ENCODE peak calls at places on chromosomes 13 and 19, in six cellular contexts. E is suprapubic skin, S is adrenal gland, M is lung, C is fibroblast of the aortic adventitia, V is AG10803. L is an unnamed sample.

GRCh38 chr19:7072541-7072940 is 3.0 kb downstream of the ZNF557 start:
- DNase-seq in E (no peak), S (no peak), M (no peak), C (no peak), V (no peak), L (no peak)

GRCh38 chr19:19113040-19113541 is 25.2 kb downstream of the TMEM161A start:
- DNase-seq in E (no peak), S (no peak), M (no peak), C (peak), V (no peak), L (no peak)

GRCh38 chr13:108267338-108267737 is 2.2 kb upstream of the TNFSF13B start:
- DNase-seq in E (no peak), S (no peak), M (no peak), C (no peak), V (no peak), L (no peak)

GRCh38 chr13:113216165-113217056 is 7.0 kb downstream of the CUL4A start:
- DNase-seq in E (no peak), S (peak), M (peak), C (peak), V (peak), L (no peak)

GRCh38 chr13:42047561-42048322 is 706 bp upstream of the DGKH start:
- DNase-seq in E (no peak), S (peak), M (no peak), C (peak), V (peak), L (no peak)

GRCh38 chr19:1944088-1944915 is 3.3 kb downstream of the CSNK1G2 start:
- DNase-seq in E (no peak), S (no peak), M (no peak), C (no peak), V (no peak), L (no peak)

GRCh38 chr19:19817357-19817756 is 4.2 kb downstream of the ZNF506 start:
- DNase-seq in E (no peak), S (no peak), M (no peak), C (no peak), V (no peak), L (no peak)

GRCh38 chr13:100767192-100767591 is 92.6 kb upstream of the TMTC4 start:
- DNase-seq in E (no peak), S (no peak), M (no peak), C (no peak), V (no peak), L (no peak)

GRCh38 chr19:41795031-41795461 is 1.3 kb upstream of the CEACAM3 start:
- DNase-seq in E (no peak), S (no peak), M (peak), C (peak), V (peak), L (no peak)

GRCh38 chr19:13821292-13821691 is 26.0 kb downstream of the ZSWIM4 start:
- DNase-seq in E (no peak), S (no peak), M (no peak), C (no peak), V (no peak), L (no peak)

GRCh38 chr19:41785653-41786052 is 10.7 kb upstream of the CEACAM3 start:
- DNase-seq in E (no peak), S (no peak), M (peak), C (peak), V (peak), L (peak)

GRCh38 chr13:33080962-33081655 is 64.9 kb downstream of the KL start:
- DNase-seq in E (no peak), S (no peak), M (no peak), C (peak), V (no peak), L (no peak)

GRCh38 chr19:4057913-4058695 is 8.6 kb downstream of the ZBTB7A start:
- DNase-seq in E (peak), S (peak), M (peak), C (peak), V (peak), L (peak)

GRCh38 chr13:111036665-111037064 is 78.4 kb upstream of the ARHGEF7 start:
- DNase-seq in E (no peak), S (no peak), M (no peak), C (no peak), V (no peak), L (no peak)

GRCh38 chr13:32976046-32976781 is 40.0 kb upstream of the KL start:
- DNase-seq in E (no peak), S (no peak), M (no peak), C (no peak), V (no peak), L (no peak)

GRCh38 chr19:10420444-10421239 is at the start of gene PDE4A:
- DNase-seq in E (no peak), S (no peak), M (no peak), C (no peak), V (no peak), L (no peak)

GRCh38 chr13:62387642-62388041 is 972.0 kb upstream of the PCDH20 start:
- DNase-seq in E (no peak), S (no peak), M (no peak), C (no peak), V (no peak), L (no peak)
- TF ChIP-seq CTCF in E (no peak), S (no peak), M (no peak), C (no peak), V (no peak), L (no peak)

DNA sequence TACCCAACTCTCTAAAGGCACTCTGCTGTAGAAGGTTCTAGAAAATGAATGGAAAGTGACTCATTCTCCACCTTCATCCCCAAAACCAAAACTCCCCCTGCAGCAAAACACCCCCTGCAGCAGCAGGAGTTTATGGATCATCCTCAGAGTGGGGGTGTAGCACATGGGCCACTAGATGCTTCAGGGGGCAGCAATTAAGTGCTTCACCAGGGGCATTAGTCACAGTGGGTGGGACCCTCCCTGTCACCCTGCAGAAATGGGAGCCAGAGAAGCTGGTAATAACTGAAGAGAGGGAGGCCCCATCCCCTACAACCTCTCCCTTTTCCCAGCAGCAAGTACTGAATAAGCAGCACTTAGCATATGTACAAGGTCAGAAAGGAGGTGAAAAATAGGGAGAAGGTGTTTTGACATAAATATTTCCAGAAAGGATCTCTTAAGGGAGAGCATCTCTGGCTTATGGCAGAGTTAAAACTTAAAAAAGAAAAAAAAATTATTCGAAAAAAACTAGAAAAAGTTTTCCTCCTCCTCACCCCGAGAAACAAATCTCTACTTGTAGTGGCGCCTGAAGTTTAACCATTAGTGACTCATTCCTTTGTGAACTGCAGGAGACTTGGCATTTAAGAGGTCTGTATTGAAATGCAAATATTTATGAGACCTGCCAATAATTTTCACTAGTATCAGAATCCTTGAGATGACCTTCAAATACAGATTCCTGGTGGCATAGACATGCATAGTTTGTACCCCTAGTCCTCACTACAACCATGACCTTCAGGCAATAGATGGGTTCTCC is 64.7 kb upstream of the MED4 start:
- DNase-seq in E (no peak), S (no peak), M (no peak), C (peak), V (no peak), L (no peak)
- H3K4me3 ChIP-seq in E (no peak), S (no peak), M (no peak), C (no peak), V (no peak), L (no peak)

GRCh38 chr19:11460207-11460606 is 20.6 kb downstream of the ELAVL3 start:
- DNase-seq in E (no peak), S (no peak), M (no peak), C (no peak), V (no peak), L (no peak)
- TF ChIP-seq CTCF in E (no peak), S (no peak), M (no peak), C (peak), V (no peak), L (peak)

GRCh38 chr13:36552334-36552733 is 120.0 kb downstream of the CCNA1 start:
- DNase-seq in E (no peak), S (no peak), M (no peak), C (no peak), V (no peak), L (no peak)
- H3K4me3 ChIP-seq in E (no peak), S (no peak), M (no peak), C (no peak), V (no peak), L (no peak)

GRCh38 chr13:114234645-114235421 is at the start of gene CDC16:
- DNase-seq in E (peak), S (peak), M (peak), C (peak), V (peak), L (peak)
- TF ChIP-seq CTCF in E (peak), S (no peak), M (no peak), C (no peak), V (no peak), L (no peak)